ENCODE peak calls at places on chromosomes 1 and 21, in six cellular contexts. One of them, this sample, is unnamed.

GRCh38 chr1:239989990-239990389 is 101.7 kb upstream of the FMN2 start:
- DNase-seq in AG09319: no peak
- DNase-seq in GM12864: no peak
- DNase-seq in glutamatergic neuron: no peak
- DNase-seq in B cell: no peak
- DNase-seq in ovary: no peak
- DNase-seq in this sample: no peak

GRCh38 chr1:22711591-22712501 is 1.2 kb downstream of the EPHB2 start:
- DNase-seq in AG09319: no peak
- DNase-seq in GM12864: no peak
- DNase-seq in glutamatergic neuron: peak
- DNase-seq in B cell: no peak
- DNase-seq in ovary: peak
- DNase-seq in this sample: peak

GRCh38 chr1:155207578-155208405 is at the start of gene THBS3:
- DNase-seq in AG09319: no peak
- DNase-seq in GM12864: no peak
- DNase-seq in glutamatergic neuron: peak
- DNase-seq in B cell: no peak
- DNase-seq in ovary: peak
- DNase-seq in this sample: peak

GRCh38 chr1:33295023-33295422 is 25.9 kb downstream of the A3GALT2 start:
- DNase-seq in AG09319: no peak
- DNase-seq in GM12864: no peak
- DNase-seq in glutamatergic neuron: no peak
- DNase-seq in B cell: peak
- DNase-seq in ovary: no peak
- DNase-seq in this sample: no peak

GRCh38 chr1:61388586-61388985 is 306.2 kb downstream of the NFIA start:
- DNase-seq in AG09319: no peak
- DNase-seq in GM12864: no peak
- DNase-seq in glutamatergic neuron: no peak
- DNase-seq in B cell: no peak
- DNase-seq in ovary: no peak
- DNase-seq in this sample: no peak

GRCh38 chr1:20921285-20921684 is 134.2 kb upstream of the HP1BP3 start:
- DNase-seq in AG09319: no peak
- DNase-seq in GM12864: no peak
- DNase-seq in glutamatergic neuron: no peak
- DNase-seq in B cell: no peak
- DNase-seq in ovary: no peak
- DNase-seq in this sample: no peak

GRCh38 chr1:33654267-33654832 is 181.9 kb downstream of the ZSCAN20 start:
- DNase-seq in AG09319: no peak
- DNase-seq in GM12864: no peak
- DNase-seq in glutamatergic neuron: peak
- DNase-seq in B cell: no peak
- DNase-seq in ovary: no peak
- DNase-seq in this sample: peak

GRCh38 chr1:41449326-41449921 is 35.1 kb downstream of the EDN2 start:
- DNase-seq in AG09319: no peak
- DNase-seq in GM12864: no peak
- DNase-seq in glutamatergic neuron: no peak
- DNase-seq in B cell: no peak
- DNase-seq in ovary: no peak
- DNase-seq in this sample: no peak

GRCh38 chr1:28566931-28567330 is 14.0 kb downstream of the TRNAU1AP start:
- DNase-seq in AG09319: no peak
- DNase-seq in GM12864: no peak
- DNase-seq in glutamatergic neuron: no peak
- DNase-seq in B cell: no peak
- DNase-seq in ovary: no peak
- DNase-seq in this sample: no peak

GRCh38 chr1:38817958-38818705 is 41.4 kb downstream of the RRAGC start:
- DNase-seq in AG09319: no peak
- DNase-seq in GM12864: no peak
- DNase-seq in glutamatergic neuron: peak
- DNase-seq in B cell: peak
- DNase-seq in ovary: peak
- DNase-seq in this sample: peak

GRCh38 chr1:109881906-109882287 is 28.8 kb upstream of the CSF1 start:
- DNase-seq in AG09319: no peak
- DNase-seq in GM12864: no peak
- DNase-seq in glutamatergic neuron: no peak
- DNase-seq in B cell: no peak
- DNase-seq in ovary: no peak
- DNase-seq in this sample: no peak

GRCh38 chr1:21782868-21783678 is at the start of gene USP48:
- DNase-seq in AG09319: peak
- DNase-seq in GM12864: peak
- DNase-seq in glutamatergic neuron: peak
- DNase-seq in B cell: peak
- DNase-seq in ovary: peak
- DNase-seq in this sample: peak

GRCh38 chr1:209491496-209491895 is 92.0 kb upstream of the CAMK1G start:
- DNase-seq in AG09319: no peak
- DNase-seq in GM12864: no peak
- DNase-seq in glutamatergic neuron: no peak
- DNase-seq in B cell: no peak
- DNase-seq in ovary: no peak
- DNase-seq in this sample: no peak

GRCh38 chr1:71651229-71651628 is 570.4 kb upstream of the ZRANB2 start:
- DNase-seq in AG09319: no peak
- DNase-seq in GM12864: no peak
- DNase-seq in glutamatergic neuron: no peak
- DNase-seq in B cell: no peak
- DNase-seq in ovary: no peak
- DNase-seq in this sample: no peak

GRCh38 chr1:214187152-214187900 is 93.6 kb upstream of the SMYD2 start:
- DNase-seq in AG09319: no peak
- DNase-seq in GM12864: no peak
- DNase-seq in glutamatergic neuron: peak
- DNase-seq in B cell: no peak
- DNase-seq in ovary: no peak
- DNase-seq in this sample: peak

GRCh38 chr1:30318864-30319718 is 404.3 kb downstream of the MATN1 start:
- DNase-seq in AG09319: no peak
- DNase-seq in GM12864: no peak
- DNase-seq in glutamatergic neuron: no peak
- DNase-seq in B cell: no peak
- DNase-seq in ovary: no peak
- DNase-seq in this sample: no peak

GRCh38 chr1:206470692-206471414 is 577 bp downstream of the IKBKE start:
- DNase-seq in AG09319: peak
- DNase-seq in GM12864: no peak
- DNase-seq in glutamatergic neuron: no peak
- DNase-seq in B cell: peak
- DNase-seq in ovary: no peak
- DNase-seq in this sample: peak

GRCh38 chr1:40059960-40060337 is 19.4 kb downstream of the CAP1 start:
- DNase-seq in AG09319: no peak
- DNase-seq in GM12864: no peak
- DNase-seq in glutamatergic neuron: no peak
- DNase-seq in B cell: no peak
- DNase-seq in ovary: no peak
- DNase-seq in this sample: no peak

DNA sequence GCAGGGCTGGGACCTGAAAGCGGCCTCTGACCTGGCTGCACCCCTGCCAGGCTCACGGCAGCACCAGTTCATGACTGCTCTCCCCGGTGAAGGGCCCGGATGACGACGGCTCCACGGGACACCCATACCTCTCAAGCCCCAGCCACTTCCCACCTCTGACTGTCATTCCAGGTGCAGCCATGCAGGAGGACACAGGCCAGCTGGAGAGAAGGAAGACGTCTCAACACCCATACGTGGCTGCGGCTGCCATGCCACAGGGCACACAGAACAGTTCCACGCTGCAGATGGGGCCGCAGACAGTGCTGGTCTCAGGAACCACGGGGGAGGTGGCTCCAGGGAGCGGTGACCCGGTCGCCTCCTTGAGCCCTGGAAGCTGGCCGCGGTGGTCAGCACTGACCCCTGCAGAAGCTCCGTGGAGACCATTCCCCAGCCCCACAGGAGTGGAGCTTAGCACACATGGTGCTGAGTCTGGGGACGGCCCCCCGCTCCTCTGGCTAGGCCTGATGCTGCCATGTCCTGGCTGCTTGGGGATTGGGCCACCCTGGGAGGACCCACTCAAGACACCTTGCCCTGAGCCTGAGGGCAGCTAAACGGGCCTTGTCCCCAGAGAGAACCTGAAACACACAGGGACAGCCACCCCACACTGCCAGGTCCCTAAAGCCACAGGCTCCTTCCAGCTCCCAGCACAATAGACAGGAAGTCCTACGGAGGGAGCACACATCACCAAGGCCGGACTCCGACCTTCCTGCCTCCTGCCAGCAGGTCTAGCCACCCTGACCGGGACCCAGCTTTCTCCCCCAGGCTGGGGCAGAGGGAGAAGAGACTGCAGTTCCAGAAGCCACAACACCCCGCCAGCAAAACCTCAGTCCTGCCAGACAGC is 8.6 kb downstream of the WNT9A start:
- DNase-seq in AG09319: no peak
- DNase-seq in GM12864: no peak
- DNase-seq in glutamatergic neuron: no peak
- DNase-seq in B cell: no peak
- DNase-seq in ovary: no peak
- DNase-seq in this sample: no peak
- TF ChIP-seq CTCF in AG09319: no peak
- TF ChIP-seq CTCF in GM12864: no peak
- TF ChIP-seq CTCF in glutamatergic neuron: no peak
- TF ChIP-seq CTCF in B cell: no peak
- TF ChIP-seq CTCF in ovary: no peak
- TF ChIP-seq CTCF in this sample: no peak

DNA sequence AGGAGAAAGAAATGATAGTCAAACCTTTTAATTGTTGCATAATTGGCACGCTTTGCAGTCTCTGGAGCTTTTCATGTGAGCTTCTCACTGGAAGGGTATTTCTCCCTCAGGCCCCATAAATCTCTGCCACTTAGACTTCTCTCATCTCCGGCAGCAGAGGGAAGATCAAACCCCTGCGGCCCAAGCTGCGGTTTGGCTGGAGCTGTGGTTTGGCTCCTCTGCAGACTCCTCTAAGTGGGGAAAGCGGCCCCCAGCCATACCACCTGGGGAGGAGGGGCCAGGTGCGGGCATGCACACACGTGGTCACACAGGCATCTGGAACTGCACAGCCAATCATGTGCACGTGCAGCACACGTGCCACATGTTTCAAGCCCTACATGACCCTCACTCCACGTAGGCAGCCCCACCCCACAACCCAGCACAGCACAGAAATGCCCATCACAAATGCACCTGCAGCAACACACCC is 58.3 kb downstream of the UBE2T start:
- DNase-seq in AG09319: no peak
- DNase-seq in GM12864: no peak
- DNase-seq in glutamatergic neuron: no peak
- DNase-seq in B cell: no peak
- DNase-seq in ovary: no peak
- DNase-seq in this sample: peak
- TF ChIP-seq CTCF in AG09319: no peak
- TF ChIP-seq CTCF in GM12864: no peak
- TF ChIP-seq CTCF in glutamatergic neuron: no peak
- TF ChIP-seq CTCF in B cell: no peak
- TF ChIP-seq CTCF in ovary: no peak
- TF ChIP-seq CTCF in this sample: no peak

DNA sequence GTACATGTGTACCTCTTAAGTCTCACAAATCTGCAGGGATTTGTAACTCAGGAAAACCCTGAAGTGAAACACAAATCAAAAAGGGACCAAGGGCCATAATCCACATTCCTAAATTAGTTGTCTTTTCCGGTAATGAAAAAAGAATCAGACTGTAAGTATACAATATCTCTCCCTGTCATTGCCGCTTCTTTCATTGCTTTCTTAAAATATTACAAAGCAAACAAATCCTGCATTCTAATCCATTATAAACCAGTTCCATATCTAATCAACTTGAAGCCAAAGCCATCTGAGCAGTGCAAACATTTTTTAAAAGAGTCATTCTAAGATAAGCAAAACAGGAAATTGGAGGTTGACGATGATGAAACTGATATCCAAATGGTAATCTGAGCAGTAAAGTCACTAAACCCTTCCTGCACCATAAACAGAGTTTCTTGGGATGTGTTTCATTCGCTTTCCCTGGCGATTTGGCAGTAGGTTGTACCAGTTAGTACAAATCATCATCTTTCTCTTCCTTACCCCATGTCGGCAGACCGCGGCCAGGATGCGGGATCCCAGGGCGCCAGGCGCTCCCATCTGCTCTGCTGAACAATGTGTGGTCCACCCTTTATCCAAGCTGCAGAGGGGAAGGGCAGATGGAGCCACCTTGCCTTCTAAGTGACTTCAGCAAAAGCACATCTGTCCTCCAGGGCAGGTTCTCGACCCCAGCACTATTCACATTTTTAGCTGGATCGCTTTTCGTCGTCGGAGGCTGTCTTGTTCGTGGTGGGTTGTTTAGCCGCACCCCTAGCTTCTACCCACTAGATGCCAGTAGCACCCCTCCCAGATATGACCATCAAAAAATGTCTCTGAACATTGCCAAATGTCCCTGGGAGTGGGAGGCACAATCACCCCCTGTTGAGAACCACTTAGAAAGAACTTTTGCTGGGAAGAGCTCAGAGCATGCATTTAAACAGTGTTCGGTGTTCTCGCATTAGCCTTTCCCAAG is 58.4 kb upstream of the SIM2 start:
- DNase-seq in AG09319: no peak
- DNase-seq in GM12864: no peak
- DNase-seq in glutamatergic neuron: peak
- DNase-seq in B cell: no peak
- DNase-seq in ovary: no peak
- DNase-seq in this sample: no peak
- TF ChIP-seq CTCF in AG09319: no peak
- TF ChIP-seq CTCF in GM12864: no peak
- TF ChIP-seq CTCF in glutamatergic neuron: peak
- TF ChIP-seq CTCF in B cell: no peak
- TF ChIP-seq CTCF in ovary: no peak
- TF ChIP-seq CTCF in this sample: no peak

DNA sequence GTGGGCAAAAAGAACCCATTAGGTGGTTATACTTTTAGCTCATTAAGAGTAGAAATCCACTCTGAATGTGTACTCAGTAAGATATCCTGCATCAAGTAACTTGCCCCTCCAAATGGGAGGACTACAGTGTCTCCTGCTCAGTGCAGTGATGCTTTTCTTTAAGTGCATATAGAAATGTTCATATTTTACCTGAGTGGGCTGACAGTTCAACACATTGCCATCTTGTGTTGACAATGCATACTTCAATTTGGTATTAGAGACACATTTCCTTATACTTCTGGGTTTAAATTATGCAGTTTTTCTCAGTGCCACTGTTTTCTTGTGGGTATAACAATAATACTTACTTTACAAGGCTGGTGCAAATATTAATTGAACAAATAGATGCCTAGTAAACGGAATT is 318.6 kb upstream of the TMPRSS15 start:
- DNase-seq in AG09319: no peak
- DNase-seq in GM12864: no peak
- DNase-seq in glutamatergic neuron: no peak
- DNase-seq in B cell: no peak
- DNase-seq in ovary: no peak
- DNase-seq in this sample: no peak
- TF ChIP-seq CTCF in AG09319: no peak
- TF ChIP-seq CTCF in GM12864: no peak
- TF ChIP-seq CTCF in glutamatergic neuron: no peak
- TF ChIP-seq CTCF in B cell: no peak
- TF ChIP-seq CTCF in ovary: no peak
- TF ChIP-seq CTCF in this sample: no peak

This sample was measured in nephron progenitor cell.